ENCODE peak calls at places on chromosomes 16 and 17, in ten cellular contexts. One of them, this sample, is unnamed.

GRCh38 chr17:77462101-77462500 is 321.3 kb downstream of the SEC14L1 start:
- DNase-seq in left ventricle myocardium inferior: no peak
- DNase-seq in H9: no peak
- DNase-seq in sigmoid colon: no peak
- DNase-seq in psoas muscle: no peak
- DNase-seq in brain microvascular endothelial cell: no peak
- DNase-seq in DND-41: peak; percentile 52
- DNase-seq in fibroblast of pulmonary artery: no peak
- DNase-seq in A549: no peak
- DNase-seq in right atrium auricular region: no peak
- DNase-seq in this sample: no peak

GRCh38 chr17:69084911-69085310 is 24.2 kb upstream of the ABCA9 start:
- DNase-seq in left ventricle myocardium inferior: no peak
- DNase-seq in H9: peak; percentile 92
- DNase-seq in sigmoid colon: no peak
- DNase-seq in psoas muscle: no peak
- DNase-seq in brain microvascular endothelial cell: no peak
- DNase-seq in DND-41: no peak
- DNase-seq in fibroblast of pulmonary artery: no peak
- DNase-seq in A549: peak; percentile 31
- DNase-seq in right atrium auricular region: no peak
- DNase-seq in this sample: no peak

GRCh38 chr16:12646490-12647274 is 157.0 kb downstream of the CPPED1 start:
- DNase-seq in left ventricle myocardium inferior: no peak
- DNase-seq in H9: no peak
- DNase-seq in sigmoid colon: no peak
- DNase-seq in psoas muscle: no peak
- DNase-seq in brain microvascular endothelial cell: peak; percentile 42
- DNase-seq in DND-41: no peak
- DNase-seq in fibroblast of pulmonary artery: no peak
- DNase-seq in A549: no peak
- DNase-seq in right atrium auricular region: no peak
- DNase-seq in this sample: peak; percentile 55

GRCh38 chr17:69654981-69655581 is 240.6 kb downstream of the MAP2K6 start:
- DNase-seq in left ventricle myocardium inferior: no peak
- DNase-seq in H9: no peak
- DNase-seq in sigmoid colon: no peak
- DNase-seq in psoas muscle: no peak
- DNase-seq in brain microvascular endothelial cell: peak; percentile 66
- DNase-seq in DND-41: no peak
- DNase-seq in fibroblast of pulmonary artery: peak; percentile 68
- DNase-seq in A549: no peak
- DNase-seq in right atrium auricular region: no peak
- DNase-seq in this sample: no peak

GRCh38 chr17:8264836-8265542 is 15.9 kb downstream of the PFAS start:
- DNase-seq in left ventricle myocardium inferior: no peak
- DNase-seq in H9: no peak
- DNase-seq in sigmoid colon: no peak
- DNase-seq in psoas muscle: no peak
- DNase-seq in brain microvascular endothelial cell: no peak
- DNase-seq in DND-41: no peak
- DNase-seq in fibroblast of pulmonary artery: no peak
- DNase-seq in A549: no peak
- DNase-seq in right atrium auricular region: no peak
- DNase-seq in this sample: no peak

GRCh38 chr16:88418869-88419268 is 34.2 kb upstream of the ZFPM1 start:
- DNase-seq in left ventricle myocardium inferior: no peak
- DNase-seq in H9: no peak
- DNase-seq in sigmoid colon: no peak
- DNase-seq in psoas muscle: no peak
- DNase-seq in brain microvascular endothelial cell: no peak
- DNase-seq in DND-41: no peak
- DNase-seq in fibroblast of pulmonary artery: no peak
- DNase-seq in A549: no peak
- DNase-seq in right atrium auricular region: no peak
- DNase-seq in this sample: no peak

GRCh38 chr16:4087990-4088577 is 28.2 kb downstream of the ADCY9 start:
- DNase-seq in left ventricle myocardium inferior: no peak
- DNase-seq in H9: no peak
- DNase-seq in sigmoid colon: no peak
- DNase-seq in psoas muscle: no peak
- DNase-seq in brain microvascular endothelial cell: no peak
- DNase-seq in DND-41: no peak
- DNase-seq in fibroblast of pulmonary artery: no peak
- DNase-seq in A549: no peak
- DNase-seq in right atrium auricular region: no peak
- DNase-seq in this sample: no peak

GRCh38 chr17:42050360-42051012 is at the start of gene C17orf113:
- DNase-seq in left ventricle myocardium inferior: peak; percentile 48
- DNase-seq in H9: peak; percentile 78
- DNase-seq in sigmoid colon: peak; percentile 75
- DNase-seq in psoas muscle: peak; percentile 82
- DNase-seq in brain microvascular endothelial cell: peak; percentile 3
- DNase-seq in DND-41: no peak
- DNase-seq in fibroblast of pulmonary artery: peak; percentile 22
- DNase-seq in A549: peak; percentile 89
- DNase-seq in right atrium auricular region: no peak
- DNase-seq in this sample: peak; percentile 40

GRCh38 chr16:90083139-90083538 is 6.0 kb upstream of the PRDM7 start:
- DNase-seq in left ventricle myocardium inferior: no peak
- DNase-seq in H9: no peak
- DNase-seq in sigmoid colon: no peak
- DNase-seq in psoas muscle: no peak
- DNase-seq in brain microvascular endothelial cell: no peak
- DNase-seq in DND-41: no peak
- DNase-seq in fibroblast of pulmonary artery: no peak
- DNase-seq in A549: no peak
- DNase-seq in right atrium auricular region: no peak
- DNase-seq in this sample: no peak

GRCh38 chr17:43169561-43170139 is 1.4 kb upstream of the NBR1 start:
- DNase-seq in left ventricle myocardium inferior: peak; percentile 19
- DNase-seq in H9: peak; percentile 54
- DNase-seq in sigmoid colon: peak; percentile 72
- DNase-seq in psoas muscle: peak; percentile 53
- DNase-seq in brain microvascular endothelial cell: no peak
- DNase-seq in DND-41: peak; percentile 17
- DNase-seq in fibroblast of pulmonary artery: peak; percentile 36
- DNase-seq in A549: peak; percentile 52
- DNase-seq in right atrium auricular region: peak; percentile 60
- DNase-seq in this sample: peak; percentile 17

GRCh38 chr17:8153550-8153956 is 1.3 kb upstream of the PER1 start:
- DNase-seq in left ventricle myocardium inferior: peak; percentile 73
- DNase-seq in H9: peak; percentile 55
- DNase-seq in sigmoid colon: peak; percentile 94
- DNase-seq in psoas muscle: peak; percentile 88
- DNase-seq in brain microvascular endothelial cell: peak; percentile 94
- DNase-seq in DND-41: no peak
- DNase-seq in fibroblast of pulmonary artery: peak; percentile 98
- DNase-seq in A549: peak; percentile 87
- DNase-seq in right atrium auricular region: peak; percentile 94
- DNase-seq in this sample: peak; percentile 89

DNA sequence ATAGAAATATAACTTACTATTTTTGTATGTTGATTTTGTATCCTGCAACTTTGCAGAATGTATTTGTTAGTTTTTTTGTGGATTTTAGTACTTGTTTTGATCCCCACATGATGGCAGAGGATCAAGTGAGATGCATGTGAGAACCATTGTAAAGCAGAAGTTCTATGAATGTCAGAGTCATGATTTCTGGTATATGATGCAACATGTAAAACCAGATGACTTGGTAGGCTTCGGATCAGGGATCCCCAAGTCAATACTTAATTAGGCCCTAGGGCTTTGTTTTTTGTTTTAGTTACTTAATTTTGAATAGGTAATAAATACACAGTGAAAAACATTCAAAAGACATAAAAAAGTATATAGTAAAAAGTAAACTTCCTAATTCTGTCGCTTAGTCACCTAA is 45.8 kb downstream of the ESRP2 start:
- DNase-seq in left ventricle myocardium inferior: no peak
- DNase-seq in H9: no peak
- DNase-seq in sigmoid colon: no peak
- DNase-seq in psoas muscle: no peak
- DNase-seq in brain microvascular endothelial cell: no peak
- DNase-seq in DND-41: no peak
- DNase-seq in fibroblast of pulmonary artery: no peak
- DNase-seq in A549: no peak
- DNase-seq in right atrium auricular region: no peak
- DNase-seq in this sample: no peak
- TF ChIP-seq CTCF in left ventricle myocardium inferior: no peak
- TF ChIP-seq CTCF in H9: no peak
- TF ChIP-seq CTCF in sigmoid colon: no peak
- TF ChIP-seq CTCF in psoas muscle: no peak
- TF ChIP-seq CTCF in brain microvascular endothelial cell: no peak
- TF ChIP-seq CTCF in DND-41: no peak
- TF ChIP-seq CTCF in fibroblast of pulmonary artery: no peak
- TF ChIP-seq CTCF in A549: no peak
- TF ChIP-seq CTCF in right atrium auricular region: no peak
- TF ChIP-seq CTCF in this sample: no peak

GRCh38 chr16:24041834-24042631 is 206.2 kb downstream of the PRKCB start:
- DNase-seq in left ventricle myocardium inferior: peak; percentile 49
- DNase-seq in H9: peak; percentile 74
- DNase-seq in sigmoid colon: no peak
- DNase-seq in psoas muscle: no peak
- DNase-seq in brain microvascular endothelial cell: peak; percentile 63
- DNase-seq in DND-41: peak; percentile 80
- DNase-seq in fibroblast of pulmonary artery: peak; percentile 60
- DNase-seq in A549: peak; percentile 69
- DNase-seq in right atrium auricular region: peak; percentile 67
- DNase-seq in this sample: peak; percentile 87
- TF ChIP-seq CTCF in left ventricle myocardium inferior: peak; percentile 78
- TF ChIP-seq CTCF in H9: peak; percentile 92
- TF ChIP-seq CTCF in sigmoid colon: peak; percentile 47
- TF ChIP-seq CTCF in psoas muscle: peak; percentile 36
- TF ChIP-seq CTCF in brain microvascular endothelial cell: peak; percentile 73
- TF ChIP-seq CTCF in DND-41: peak; percentile 84
- TF ChIP-seq CTCF in fibroblast of pulmonary artery: peak; percentile 76
- TF ChIP-seq CTCF in A549: peak; percentile 79
- TF ChIP-seq CTCF in right atrium auricular region: no peak
- TF ChIP-seq CTCF in this sample: peak; percentile 86

DNA sequence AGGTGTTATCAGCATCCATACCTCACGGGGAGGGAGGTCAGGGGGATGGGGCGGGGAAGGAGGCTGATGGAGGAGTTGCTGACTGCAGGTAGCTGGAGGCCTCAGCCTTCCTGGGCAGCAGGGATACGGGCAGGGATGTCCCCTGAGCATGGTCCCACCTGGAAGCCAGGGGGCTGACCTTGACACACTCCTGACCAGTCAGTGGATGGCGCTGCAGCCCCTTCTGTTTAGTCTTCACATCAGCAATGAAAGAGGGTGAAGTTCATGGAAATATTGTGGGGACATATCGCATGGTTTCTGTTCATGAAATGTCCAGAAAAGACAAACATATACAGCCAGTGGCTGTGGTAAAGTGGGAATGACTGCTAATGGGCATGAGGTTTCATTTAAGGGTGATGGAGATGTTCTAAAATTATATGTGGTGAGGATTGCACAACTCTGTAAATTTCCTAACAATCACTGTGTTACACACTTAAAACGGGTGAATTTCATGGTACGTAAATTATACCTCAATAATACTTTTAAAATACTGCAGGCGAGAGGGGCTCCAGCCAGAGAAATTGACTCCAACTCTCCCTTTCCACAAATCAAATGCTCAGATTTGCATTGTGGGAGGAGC is 489.6 kb downstream of the CDH13 start:
- DNase-seq in left ventricle myocardium inferior: no peak
- DNase-seq in H9: peak; percentile 46
- DNase-seq in sigmoid colon: no peak
- DNase-seq in psoas muscle: no peak
- DNase-seq in brain microvascular endothelial cell: no peak
- DNase-seq in DND-41: no peak
- DNase-seq in fibroblast of pulmonary artery: no peak
- DNase-seq in A549: no peak
- DNase-seq in right atrium auricular region: no peak
- DNase-seq in this sample: no peak
- TF ChIP-seq CTCF in left ventricle myocardium inferior: no peak
- TF ChIP-seq CTCF in H9: peak; percentile 51
- TF ChIP-seq CTCF in sigmoid colon: no peak
- TF ChIP-seq CTCF in psoas muscle: no peak
- TF ChIP-seq CTCF in brain microvascular endothelial cell: peak; percentile 14
- TF ChIP-seq CTCF in DND-41: peak; percentile 7
- TF ChIP-seq CTCF in fibroblast of pulmonary artery: no peak
- TF ChIP-seq CTCF in A549: no peak
- TF ChIP-seq CTCF in right atrium auricular region: no peak
- TF ChIP-seq CTCF in this sample: no peak

GRCh38 chr17:30517786-30518185 is 40.6 kb downstream of the GOSR1 start:
- DNase-seq in left ventricle myocardium inferior: no peak
- DNase-seq in H9: no peak
- DNase-seq in sigmoid colon: no peak
- DNase-seq in psoas muscle: no peak
- DNase-seq in brain microvascular endothelial cell: no peak
- DNase-seq in DND-41: no peak
- DNase-seq in fibroblast of pulmonary artery: no peak
- DNase-seq in A549: no peak
- DNase-seq in right atrium auricular region: no peak
- DNase-seq in this sample: no peak

GRCh38 chr17:30520882-30521281 is 43.7 kb downstream of the GOSR1 start:
- DNase-seq in left ventricle myocardium inferior: no peak
- DNase-seq in H9: no peak
- DNase-seq in sigmoid colon: no peak
- DNase-seq in psoas muscle: no peak
- DNase-seq in brain microvascular endothelial cell: no peak
- DNase-seq in DND-41: no peak
- DNase-seq in fibroblast of pulmonary artery: no peak
- DNase-seq in A549: no peak
- DNase-seq in right atrium auricular region: no peak
- DNase-seq in this sample: no peak

GRCh38 chr17:30519166-30519565 is 42.0 kb downstream of the GOSR1 start:
- DNase-seq in left ventricle myocardium inferior: no peak
- DNase-seq in H9: no peak
- DNase-seq in sigmoid colon: no peak
- DNase-seq in psoas muscle: no peak
- DNase-seq in brain microvascular endothelial cell: no peak
- DNase-seq in DND-41: no peak
- DNase-seq in fibroblast of pulmonary artery: no peak
- DNase-seq in A549: no peak
- DNase-seq in right atrium auricular region: no peak
- DNase-seq in this sample: no peak

GRCh38 chr17:30520436-30520835 is 43.2 kb downstream of the GOSR1 start:
- DNase-seq in left ventricle myocardium inferior: no peak
- DNase-seq in H9: no peak
- DNase-seq in sigmoid colon: no peak
- DNase-seq in psoas muscle: no peak
- DNase-seq in brain microvascular endothelial cell: peak; percentile 42
- DNase-seq in DND-41: no peak
- DNase-seq in fibroblast of pulmonary artery: peak; percentile 54
- DNase-seq in A549: no peak
- DNase-seq in right atrium auricular region: no peak
- DNase-seq in this sample: peak; percentile 24

DNA sequence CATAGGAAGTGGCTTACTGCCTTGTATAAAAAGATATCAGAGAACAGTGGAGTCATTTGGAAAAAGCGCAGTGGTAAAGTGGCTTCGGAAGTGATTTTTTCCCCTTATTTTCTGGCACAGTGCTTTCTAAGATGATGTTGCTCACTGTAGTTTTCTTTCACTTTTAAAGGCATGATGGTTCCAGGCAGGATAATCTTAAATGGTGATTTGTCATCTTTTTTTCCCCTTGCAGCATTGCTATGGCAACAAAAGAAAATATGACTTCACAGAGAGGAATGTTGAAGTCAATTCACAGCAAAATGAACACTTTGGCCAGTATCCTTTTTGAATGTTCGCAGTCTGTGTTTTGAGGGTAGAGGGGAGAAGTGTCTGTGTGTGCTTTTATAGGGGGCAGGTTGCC is 42.5 kb downstream of the GOSR1 start:
- DNase-seq in left ventricle myocardium inferior: no peak
- DNase-seq in H9: no peak
- DNase-seq in sigmoid colon: no peak
- DNase-seq in psoas muscle: no peak
- DNase-seq in brain microvascular endothelial cell: peak; percentile 80
- DNase-seq in DND-41: no peak
- DNase-seq in fibroblast of pulmonary artery: peak; percentile 94
- DNase-seq in A549: no peak
- DNase-seq in right atrium auricular region: no peak
- DNase-seq in this sample: peak; percentile 45
- TF ChIP-seq CTCF in left ventricle myocardium inferior: no peak
- TF ChIP-seq CTCF in H9: no peak
- TF ChIP-seq CTCF in sigmoid colon: no peak
- TF ChIP-seq CTCF in psoas muscle: no peak
- TF ChIP-seq CTCF in brain microvascular endothelial cell: no peak
- TF ChIP-seq CTCF in DND-41: no peak
- TF ChIP-seq CTCF in fibroblast of pulmonary artery: no peak
- TF ChIP-seq CTCF in A549: no peak
- TF ChIP-seq CTCF in right atrium auricular region: no peak
- TF ChIP-seq CTCF in this sample: no peak